ENCODE peak calls at places on chromosomes 13 and 19, in four cellular contexts. One of them, this sample, is unnamed.

GRCh38 chr19:45569619-45570421 is 14.8 kb downstream of the OPA3 start:
- DNase-seq in GM10248: peak; percentile 66
- DNase-seq in psoas muscle: peak; percentile 83
- DNase-seq in activated naive CD8-positive, alpha-beta T cell treated with anti-CD3 and anti-CD28 coated beads, Interleukin-2, amount 50 U/mL, for 24 hours: peak; percentile 77
- DNase-seq in this sample: no peak

GRCh38 chr13:73924607-73925006 is 209.6 kb downstream of the KLF12 start:
- DNase-seq in GM10248: peak; percentile 8
- DNase-seq in psoas muscle: no peak
- DNase-seq in activated naive CD8-positive, alpha-beta T cell treated with anti-CD3 and anti-CD28 coated beads, Interleukin-2, amount 50 U/mL, for 24 hours: no peak
- DNase-seq in this sample: peak; percentile 33

GRCh38 chr19:10167459-10167858 is 27.3 kb downstream of the DNMT1 start:
- DNase-seq in GM10248: no peak
- DNase-seq in psoas muscle: no peak
- DNase-seq in activated naive CD8-positive, alpha-beta T cell treated with anti-CD3 and anti-CD28 coated beads, Interleukin-2, amount 50 U/mL, for 24 hours: no peak
- DNase-seq in this sample: no peak

GRCh38 chr13:102298051-102298450 is 103.8 kb downstream of the FGF14 start:
- DNase-seq in GM10248: no peak
- DNase-seq in psoas muscle: no peak
- DNase-seq in activated naive CD8-positive, alpha-beta T cell treated with anti-CD3 and anti-CD28 coated beads, Interleukin-2, amount 50 U/mL, for 24 hours: no peak
- DNase-seq in this sample: no peak

GRCh38 chr19:35264281-35265125 is 4.3 kb upstream of the USF2 start:
- DNase-seq in GM10248: no peak
- DNase-seq in psoas muscle: peak; percentile 50
- DNase-seq in activated naive CD8-positive, alpha-beta T cell treated with anti-CD3 and anti-CD28 coated beads, Interleukin-2, amount 50 U/mL, for 24 hours: no peak
- DNase-seq in this sample: no peak

GRCh38 chr19:4722671-4723464 is 774 bp downstream of the DPP9 start:
- DNase-seq in GM10248: peak; percentile 53
- DNase-seq in psoas muscle: peak; percentile 78
- DNase-seq in activated naive CD8-positive, alpha-beta T cell treated with anti-CD3 and anti-CD28 coated beads, Interleukin-2, amount 50 U/mL, for 24 hours: no peak
- DNase-seq in this sample: no peak

GRCh38 chr13:23558675-23559536 is 11.3 kb upstream of the TNFRSF19 start:
- DNase-seq in GM10248: no peak
- DNase-seq in psoas muscle: peak; percentile 82
- DNase-seq in activated naive CD8-positive, alpha-beta T cell treated with anti-CD3 and anti-CD28 coated beads, Interleukin-2, amount 50 U/mL, for 24 hours: peak; percentile 10
- DNase-seq in this sample: no peak

GRCh38 chr19:2922987-2923386 is 21.8 kb downstream of the ZNF77 start:
- DNase-seq in GM10248: no peak
- DNase-seq in psoas muscle: no peak
- DNase-seq in activated naive CD8-positive, alpha-beta T cell treated with anti-CD3 and anti-CD28 coated beads, Interleukin-2, amount 50 U/mL, for 24 hours: no peak
- DNase-seq in this sample: no peak

GRCh38 chr19:48539503-48540096 is 12.4 kb upstream of the SULT2B1 start:
- DNase-seq in GM10248: no peak
- DNase-seq in psoas muscle: no peak
- DNase-seq in activated naive CD8-positive, alpha-beta T cell treated with anti-CD3 and anti-CD28 coated beads, Interleukin-2, amount 50 U/mL, for 24 hours: no peak
- DNase-seq in this sample: no peak

GRCh38 chr13:44231786-44232516 is 141.7 kb upstream of the SERP2 start:
- DNase-seq in GM10248: no peak
- DNase-seq in psoas muscle: peak; percentile 76
- DNase-seq in activated naive CD8-positive, alpha-beta T cell treated with anti-CD3 and anti-CD28 coated beads, Interleukin-2, amount 50 U/mL, for 24 hours: no peak
- DNase-seq in this sample: no peak

GRCh38 chr19:47781590-47782318 is 3.3 kb downstream of the SELENOW start:
- DNase-seq in GM10248: no peak
- DNase-seq in psoas muscle: no peak
- DNase-seq in activated naive CD8-positive, alpha-beta T cell treated with anti-CD3 and anti-CD28 coated beads, Interleukin-2, amount 50 U/mL, for 24 hours: no peak
- DNase-seq in this sample: no peak

GRCh38 chr13:114034481-114034891 is 60.6 kb upstream of the C13orf46 start:
- DNase-seq in GM10248: no peak
- DNase-seq in psoas muscle: no peak
- DNase-seq in activated naive CD8-positive, alpha-beta T cell treated with anti-CD3 and anti-CD28 coated beads, Interleukin-2, amount 50 U/mL, for 24 hours: no peak
- DNase-seq in this sample: no peak

GRCh38 chr13:91014696-91015095 is 332.8 kb upstream of the MIR17HG start:
- DNase-seq in GM10248: no peak
- DNase-seq in psoas muscle: no peak
- DNase-seq in activated naive CD8-positive, alpha-beta T cell treated with anti-CD3 and anti-CD28 coated beads, Interleukin-2, amount 50 U/mL, for 24 hours: no peak
- DNase-seq in this sample: no peak

GRCh38 chr13:40438999-40439797 is 227.2 kb downstream of the FOXO1 start:
- DNase-seq in GM10248: no peak
- DNase-seq in psoas muscle: no peak
- DNase-seq in activated naive CD8-positive, alpha-beta T cell treated with anti-CD3 and anti-CD28 coated beads, Interleukin-2, amount 50 U/mL, for 24 hours: peak; percentile 21
- DNase-seq in this sample: no peak

GRCh38 chr19:29535432-29535831 is 9.6 kb downstream of the VSTM2B start:
- DNase-seq in GM10248: no peak
- DNase-seq in psoas muscle: no peak
- DNase-seq in activated naive CD8-positive, alpha-beta T cell treated with anti-CD3 and anti-CD28 coated beads, Interleukin-2, amount 50 U/mL, for 24 hours: no peak
- DNase-seq in this sample: no peak

GRCh38 chr19:35347930-35348298 is 212 bp downstream of the FFAR1 start:
- DNase-seq in GM10248: no peak
- DNase-seq in psoas muscle: no peak
- DNase-seq in activated naive CD8-positive, alpha-beta T cell treated with anti-CD3 and anti-CD28 coated beads, Interleukin-2, amount 50 U/mL, for 24 hours: no peak
- DNase-seq in this sample: no peak

GRCh38 chr19:42683917-42684513 is 56.3 kb downstream of the PSG3 start:
- DNase-seq in GM10248: peak; percentile 16
- DNase-seq in psoas muscle: no peak
- DNase-seq in activated naive CD8-positive, alpha-beta T cell treated with anti-CD3 and anti-CD28 coated beads, Interleukin-2, amount 50 U/mL, for 24 hours: peak; percentile 29
- DNase-seq in this sample: no peak

GRCh38 chr13:96816874-96817273 is 177.4 kb downstream of the OXGR1 start:
- DNase-seq in GM10248: no peak
- DNase-seq in psoas muscle: no peak
- DNase-seq in activated naive CD8-positive, alpha-beta T cell treated with anti-CD3 and anti-CD28 coated beads, Interleukin-2, amount 50 U/mL, for 24 hours: no peak
- DNase-seq in this sample: no peak

GRCh38 chr13:33871207-33872004 is 53.5 kb downstream of the RFC3 start:
- DNase-seq in GM10248: no peak
- DNase-seq in psoas muscle: no peak
- DNase-seq in activated naive CD8-positive, alpha-beta T cell treated with anti-CD3 and anti-CD28 coated beads, Interleukin-2, amount 50 U/mL, for 24 hours: no peak
- DNase-seq in this sample: no peak

GRCh38 chr19:40224342-40225148 is 1.9 kb downstream of the CCNP start:
- DNase-seq in GM10248: no peak
- DNase-seq in psoas muscle: no peak
- DNase-seq in activated naive CD8-positive, alpha-beta T cell treated with anti-CD3 and anti-CD28 coated beads, Interleukin-2, amount 50 U/mL, for 24 hours: no peak
- DNase-seq in this sample: no peak

GRCh38 chr19:5281588-5281987 is 59.0 kb downstream of the PTPRS start:
- DNase-seq in GM10248: no peak
- DNase-seq in psoas muscle: peak; percentile 93
- DNase-seq in activated naive CD8-positive, alpha-beta T cell treated with anti-CD3 and anti-CD28 coated beads, Interleukin-2, amount 50 U/mL, for 24 hours: no peak
- DNase-seq in this sample: no peak

GRCh38 chr19:34712606-34713261 is 21.3 kb upstream of the ZNF181 start:
- DNase-seq in GM10248: peak; percentile 50
- DNase-seq in psoas muscle: no peak
- DNase-seq in activated naive CD8-positive, alpha-beta T cell treated with anti-CD3 and anti-CD28 coated beads, Interleukin-2, amount 50 U/mL, for 24 hours: peak; percentile 45
- DNase-seq in this sample: peak; percentile 23

GRCh38 chr13:27476943-27477681 is 26.7 kb upstream of the MTIF3 start:
- DNase-seq in GM10248: peak; percentile 57
- DNase-seq in psoas muscle: no peak
- DNase-seq in activated naive CD8-positive, alpha-beta T cell treated with anti-CD3 and anti-CD28 coated beads, Interleukin-2, amount 50 U/mL, for 24 hours: no peak
- DNase-seq in this sample: no peak

GRCh38 chr13:50526771-50527567 is 316.5 kb downstream of the DLEU7 start:
- DNase-seq in GM10248: no peak
- DNase-seq in psoas muscle: peak; percentile 61
- DNase-seq in activated naive CD8-positive, alpha-beta T cell treated with anti-CD3 and anti-CD28 coated beads, Interleukin-2, amount 50 U/mL, for 24 hours: no peak
- DNase-seq in this sample: no peak

GRCh38 chr19:44677019-44677809 is 5.9 kb downstream of the CEACAM19 start:
- DNase-seq in GM10248: no peak
- DNase-seq in psoas muscle: no peak
- DNase-seq in activated naive CD8-positive, alpha-beta T cell treated with anti-CD3 and anti-CD28 coated beads, Interleukin-2, amount 50 U/mL, for 24 hours: no peak
- DNase-seq in this sample: no peak

GRCh38 chr19:10334340-10335148 is 1.2 kb upstream of the RAVER1 start:
- DNase-seq in GM10248: no peak
- DNase-seq in psoas muscle: peak; percentile 98
- DNase-seq in activated naive CD8-positive, alpha-beta T cell treated with anti-CD3 and anti-CD28 coated beads, Interleukin-2, amount 50 U/mL, for 24 hours: peak; percentile 78
- DNase-seq in this sample: no peak

GRCh38 chr19:43780706-43781525 is at the start of gene KCNN4:
- DNase-seq in GM10248: peak; percentile 86
- DNase-seq in psoas muscle: no peak
- DNase-seq in activated naive CD8-positive, alpha-beta T cell treated with anti-CD3 and anti-CD28 coated beads, Interleukin-2, amount 50 U/mL, for 24 hours: peak; percentile 77
- DNase-seq in this sample: no peak

GRCh38 chr13:100108913-100109507 is 20.1 kb downstream of the PCCA start:
- DNase-seq in GM10248: no peak
- DNase-seq in psoas muscle: no peak
- DNase-seq in activated naive CD8-positive, alpha-beta T cell treated with anti-CD3 and anti-CD28 coated beads, Interleukin-2, amount 50 U/mL, for 24 hours: no peak
- DNase-seq in this sample: no peak